ENCODE peak calls at places on chromosomes 11 and 22, in six cellular contexts. Q, S, D, M, P and L are unnamed samples.

GRCh38 chr11:134275534-134276395 is at the start of gene GLB1L3:
- DNase-seq in Q (peak; percentile 53), S (peak; percentile 31), D (no peak), M (peak; percentile 76), P (peak; percentile 85), L (no peak)

GRCh38 chr22:46107089-46107664 is 43.1 kb upstream of the PPARA start:
- DNase-seq in Q (no peak), S (no peak), D (no peak), M (no peak), P (no peak), L (no peak)

GRCh38 chr11:66226111-66226510 is 42.3 kb upstream of the RAB1B start:
- DNase-seq in Q (no peak), S (no peak), D (no peak), M (no peak), P (no peak), L (no peak)

GRCh38 chr11:93216511-93217121 is 18.8 kb upstream of the SLC36A4 start:
- DNase-seq in Q (no peak), S (no peak), D (no peak), M (no peak), P (no peak), L (no peak)

GRCh38 chr22:36395922-36396321 is 8.2 kb upstream of the MYH9 start:
- DNase-seq in Q (no peak), S (peak; percentile 64), D (peak; percentile 81), M (no peak), P (no peak), L (no peak)

GRCh38 chr11:6992457-6993431 is 27.4 kb downstream of the ZNF214 start:
- DNase-seq in Q (no peak), S (peak; percentile 76), D (peak; percentile 99), M (no peak), P (no peak), L (no peak)

GRCh38 chr11:34204396-34205279 is 99.2 kb downstream of the NAT10 start:
- DNase-seq in Q (no peak), S (no peak), D (peak; percentile 63), M (no peak), P (no peak), L (no peak)

GRCh38 chr11:62472063-62472884 is 53.4 kb downstream of the SCGB1A1 start:
- DNase-seq in Q (no peak), S (peak; percentile 52), D (peak; percentile 59), M (peak; percentile 60), P (no peak), L (no peak)

GRCh38 chr22:20575724-20576444 is 68.5 kb downstream of the MED15 start:
- DNase-seq in Q (no peak), S (no peak), D (no peak), M (no peak), P (no peak), L (no peak)

GRCh38 chr11:118092907-118093571 is 6.3 kb upstream of the SMIM35 start:
- DNase-seq in Q (no peak), S (no peak), D (no peak), M (no peak), P (no peak), L (peak; percentile 9)

GRCh38 chr22:23197836-23198235 is 17.5 kb downstream of the BCR start:
- DNase-seq in Q (no peak), S (no peak), D (no peak), M (no peak), P (no peak), L (no peak)

GRCh38 chr11:103924166-103925013 is 112.0 kb upstream of the DDI1 start:
- DNase-seq in Q (no peak), S (no peak), D (peak; percentile 27), M (no peak), P (no peak), L (no peak)

GRCh38 chr11:19493446-19493845 is 219.2 kb upstream of the NAV2 start:
- DNase-seq in Q (peak; percentile 33), S (no peak), D (no peak), M (peak; percentile 13), P (no peak), L (no peak)

GRCh38 chr22:50199836-50200332 is 927 bp upstream of the SELENOO start:
- DNase-seq in Q (peak; percentile 82), S (peak; percentile 48), D (no peak), M (peak; percentile 77), P (peak; percentile 79), L (no peak)

GRCh38 chr11:72584293-72584921 is 89.8 kb downstream of the PDE2A start:
- DNase-seq in Q (peak; percentile 86), S (no peak), D (peak; percentile 18), M (peak; percentile 56), P (peak; percentile 83), L (no peak)

GRCh38 chr11:120304526-120304925 is 20.6 kb upstream of the TLCD5 start:
- DNase-seq in Q (no peak), S (no peak), D (peak; percentile 21), M (no peak), P (no peak), L (no peak)

GRCh38 chr11:91308069-91308468 is 916.5 kb upstream of the FAT3 start:
- DNase-seq in Q (no peak), S (no peak), D (no peak), M (peak; percentile 2), P (no peak), L (no peak)

GRCh38 chr11:6606471-6607189 is 3.1 kb downstream of the ILK start:
- DNase-seq in Q (peak; percentile 97), S (peak; percentile 97), D (peak; percentile 95), M (peak; percentile 98), P (peak; percentile 89), L (peak; percentile 84)

GRCh38 chr11:130408901-130409300 is 19.5 kb downstream of the ADAMTS8 start:
- DNase-seq in Q (no peak), S (no peak), D (no peak), M (no peak), P (no peak), L (no peak)

GRCh38 chr11:115672999-115673411 is 168.8 kb upstream of the CADM1 start:
- DNase-seq in Q (no peak), S (peak; percentile 48), D (peak; percentile 73), M (no peak), P (no peak), L (no peak)

GRCh38 chr11:94675239-94675638 is 92.9 kb upstream of the AMOTL1 start:
- DNase-seq in Q (no peak), S (no peak), D (no peak), M (no peak), P (no peak), L (no peak)

GRCh38 chr11:60699282-60699681 is at the start of gene MS4A8:
- DNase-seq in Q (no peak), S (no peak), D (no peak), M (no peak), P (no peak), L (no peak)

GRCh38 chr22:42947211-42947990 is 67.5 kb downstream of the PACSIN2 start:
- DNase-seq in Q (peak; percentile 41), S (peak; percentile 67), D (peak; percentile 41), M (peak; percentile 72), P (no peak), L (peak; percentile 43)

GRCh38 chr22:38652858-38653257 is 3.3 kb downstream of the FAM227A start:
- DNase-seq in Q (no peak), S (no peak), D (no peak), M (no peak), P (no peak), L (no peak)

GRCh38 chr22:17199131-17199731 is 20.0 kb downstream of the ADA2 start:
- DNase-seq in Q (peak; percentile 85), S (peak; percentile 49), D (peak; percentile 16), M (peak; percentile 96), P (peak; percentile 77), L (peak; percentile 64)

GRCh38 chr22:24699861-24700260 is 74.7 kb downstream of the PIWIL3 start:
- DNase-seq in Q (no peak), S (no peak), D (no peak), M (no peak), P (no peak), L (no peak)

GRCh38 chr11:8913961-8914660 is 3.1 kb downstream of the AKIP1 start:
- DNase-seq in Q (peak; percentile 61), S (peak; percentile 58), D (peak; percentile 39), M (peak; percentile 73), P (peak; percentile 64), L (peak; percentile 27)

GRCh38 chr22:24450600-24450999 is 23.2 kb downstream of the ADORA2A start:
- DNase-seq in Q (no peak), S (no peak), D (no peak), M (peak; percentile 88), P (no peak), L (no peak)

GRCh38 chr11:69828971-69829344 is 9.7 kb upstream of the FGF3 start:
- DNase-seq in Q (no peak), S (no peak), D (no peak), M (no peak), P (no peak), L (no peak)

GRCh38 chr22:32823024-32823730 is 21.7 kb downstream of the TIMP3 start:
- DNase-seq in Q (peak; percentile 75), S (peak; percentile 56), D (peak; percentile 44), M (peak; percentile 91), P (peak; percentile 70), L (no peak)

DNA sequence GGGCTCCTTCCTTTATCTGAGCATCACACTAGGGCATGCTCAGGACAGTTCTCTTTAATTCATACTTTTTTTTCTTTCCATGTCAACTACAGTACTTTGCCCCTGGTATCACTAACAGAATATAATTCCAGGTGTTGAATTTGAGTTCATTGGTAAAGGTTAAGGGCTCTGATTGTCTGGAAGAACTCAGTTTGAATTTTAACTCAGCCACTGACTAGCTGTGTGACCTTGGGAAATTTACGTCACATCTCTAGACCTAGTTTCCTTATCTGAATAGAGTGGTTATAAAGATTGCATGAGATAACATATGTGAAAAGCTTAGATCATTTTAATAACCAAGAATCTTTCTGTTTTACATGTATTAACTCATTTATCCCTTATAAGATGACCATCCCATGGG is 15.9 kb upstream of the ZC3H12C start:
- DNase-seq in Q (no peak), S (no peak), D (no peak), M (no peak), P (no peak), L (no peak)
- H2BK15ac ChIP-seq in Q (no peak overlapping the region), S (no peak overlapping the region), D (no peak overlapping the region), M (no peak overlapping the region), P (no peak overlapping the region), L (no peak overlapping the region)

GRCh38 chr11:795638-796564 is 2.2 kb downstream of the SLC25A22 start:
- DNase-seq in Q (no peak), S (peak; percentile 93), D (peak; percentile 89), M (no peak), P (no peak), L (no peak)
- H2BK15ac ChIP-seq in Q (no peak overlapping the region), S (peak overlapping the region; percentile 89), D (no peak overlapping the region), M (no peak overlapping the region), P (peak overlapping the region; percentile 67), L (peak overlapping the region; percentile 89)

GRCh38 chr11:86219291-86220193 is 25.0 kb upstream of the EED start:
- DNase-seq in Q (no peak), S (no peak), D (no peak), M (no peak), P (no peak), L (no peak)
- H2BK15ac ChIP-seq in Q (no peak overlapping the region), S (no peak overlapping the region), D (no peak overlapping the region), M (no peak overlapping the region), P (no peak overlapping the region), L (no peak overlapping the region)

GRCh38 chr11:15859411-15859810 is 496.9 kb downstream of the SOX6 start:
- DNase-seq in Q (no peak), S (no peak), D (no peak), M (no peak), P (no peak), L (no peak)
- H2BK15ac ChIP-seq in Q (no peak overlapping the region), S (peak overlapping the region; percentile 89), D (no peak overlapping the region), M (no peak overlapping the region), P (no peak overlapping the region), L (no peak overlapping the region)